ENCODE peak calls at places on chromosomes 3 and 15, in eight cellular contexts. E is CD8-positive, alpha-beta T cell; M is progenitor cell of endocrine pancreas; Y is A549; T is GM12878; G is Calu3; Z is HFFc6; K is uterus. W is an unnamed sample.

GRCh38 chr3:72336821-72337479 is 511.3 kb downstream of the SHQ1 start:
- DNase-seq in Y (no peak), Z (no peak), K (peak), E (no peak), G (peak), M (no peak), T (no peak), W (peak)

GRCh38 chr15:28987337-28987736 is 101.6 kb downstream of the APBA2 start:
- DNase-seq in M (no peak), K (no peak), Z (no peak), T (no peak), E (no peak), G (no peak), Y (no peak), W (no peak)

GRCh38 chr3:112628038-112628437 is 12.9 kb downstream of the CCDC80 start:
- DNase-seq in E (no peak), Z (no peak), G (no peak), K (no peak), T (no peak), Y (no peak), M (no peak), W (no peak)

GRCh38 chr15:82663186-82663600 is 16.0 kb upstream of the CPEB1 start:
- DNase-seq in Z (no peak), E (peak), G (peak), T (no peak), M (peak), Y (peak), K (no peak), W (peak)

GRCh38 chr15:85457392-85457968 is 77.1 kb downstream of the AKAP13 start:
- DNase-seq in M (no peak), Z (no peak), Y (peak), K (no peak), T (peak), E (no peak), G (no peak), W (peak)

GRCh38 chr15:64137226-64137833 is 14.2 kb upstream of the SNX22 start:
- DNase-seq in K (no peak), Y (no peak), M (no peak), E (no peak), Z (no peak), G (no peak), T (no peak), W (no peak)

GRCh38 chr3:86960551-86960950 is 30.4 kb downstream of the VGLL3 start:
- DNase-seq in G (no peak), K (no peak), T (no peak), Y (no peak), Z (peak), M (no peak), E (no peak), W (no peak)

GRCh38 chr3:66642484-66642883 is 141.7 kb upstream of the LRIG1 start:
- DNase-seq in Y (no peak), Z (no peak), K (no peak), M (no peak), T (no peak), E (no peak), G (no peak), W (no peak)

GRCh38 chr15:26179906-26180305 is 316.8 kb upstream of the ATP10A start:
- DNase-seq in E (no peak), T (no peak), G (no peak), Z (peak), Y (peak), M (no peak), K (no peak), W (peak)

GRCh38 chr15:47514251-47514652 is 203.1 kb upstream of the SEMA6D start:
- DNase-seq in M (no peak), E (no peak), K (no peak), Y (no peak), Z (peak), T (no peak), G (no peak), W (peak)

GRCh38 chr3:37054370-37054769 is 61.1 kb downstream of the MLH1 start:
- DNase-seq in K (no peak), Z (peak), E (no peak), G (no peak), M (no peak), T (peak), Y (peak), W (no peak)

GRCh38 chr3:106198828-106199194 is 330.0 kb upstream of the CBLB start:
- DNase-seq in K (no peak), E (no peak), G (no peak), Y (no peak), T (no peak), Z (no peak), M (no peak), W (no peak)

GRCh38 chr3:129461022-129461421 is 21.0 kb downstream of the IFT122 start:
- DNase-seq in T (no peak), G (no peak), M (no peak), Z (peak), E (no peak), K (no peak), Y (no peak), W (peak)

GRCh38 chr3:45639044-45639392 is 44.5 kb downstream of the LIMD1 start:
- DNase-seq in K (no peak), Y (peak), T (no peak), Z (no peak), M (no peak), G (no peak), E (no peak), W (no peak)

GRCh38 chr3:31193429-31193828 is 299.0 kb upstream of the GADL1 start:
- DNase-seq in T (no peak), Z (no peak), K (no peak), M (no peak), G (no peak), Y (no peak), E (no peak), W (no peak)

GRCh38 chr3:168540726-168541125 is 445.0 kb upstream of the GOLIM4 start:
- DNase-seq in G (no peak), T (no peak), Y (no peak), M (no peak), K (no peak), E (no peak), Z (no peak), W (no peak)

GRCh38 chr3:76307556-76307955 is 522.2 kb upstream of the ZNF717 start:
- DNase-seq in G (no peak), Y (no peak), E (no peak), M (no peak), K (no peak), Z (no peak), T (no peak), W (no peak)

GRCh38 chr3:148992027-148992634 is 791 bp downstream of the GYG1 start:
- DNase-seq in M (peak), T (no peak), E (peak), G (peak), Y (peak), Z (peak), K (peak), W (peak)

GRCh38 chr3:71585891-71586809 is 2.6 kb upstream of the FOXP1 start:
- DNase-seq in M (no peak), K (no peak), Z (peak), G (peak), Y (peak), E (no peak), T (no peak), W (peak)

GRCh38 chr3:180018588-180018987 is 18.1 kb downstream of the PEX5L start:
- DNase-seq in E (no peak), G (no peak), M (no peak), T (no peak), K (no peak), Z (no peak), Y (peak), W (no peak)
- TF ChIP-seq CTCF in E (no peak), G (no peak), M (no peak), T (peak), K (no peak), Z (no peak), Y (no peak), W (peak)

DNA sequence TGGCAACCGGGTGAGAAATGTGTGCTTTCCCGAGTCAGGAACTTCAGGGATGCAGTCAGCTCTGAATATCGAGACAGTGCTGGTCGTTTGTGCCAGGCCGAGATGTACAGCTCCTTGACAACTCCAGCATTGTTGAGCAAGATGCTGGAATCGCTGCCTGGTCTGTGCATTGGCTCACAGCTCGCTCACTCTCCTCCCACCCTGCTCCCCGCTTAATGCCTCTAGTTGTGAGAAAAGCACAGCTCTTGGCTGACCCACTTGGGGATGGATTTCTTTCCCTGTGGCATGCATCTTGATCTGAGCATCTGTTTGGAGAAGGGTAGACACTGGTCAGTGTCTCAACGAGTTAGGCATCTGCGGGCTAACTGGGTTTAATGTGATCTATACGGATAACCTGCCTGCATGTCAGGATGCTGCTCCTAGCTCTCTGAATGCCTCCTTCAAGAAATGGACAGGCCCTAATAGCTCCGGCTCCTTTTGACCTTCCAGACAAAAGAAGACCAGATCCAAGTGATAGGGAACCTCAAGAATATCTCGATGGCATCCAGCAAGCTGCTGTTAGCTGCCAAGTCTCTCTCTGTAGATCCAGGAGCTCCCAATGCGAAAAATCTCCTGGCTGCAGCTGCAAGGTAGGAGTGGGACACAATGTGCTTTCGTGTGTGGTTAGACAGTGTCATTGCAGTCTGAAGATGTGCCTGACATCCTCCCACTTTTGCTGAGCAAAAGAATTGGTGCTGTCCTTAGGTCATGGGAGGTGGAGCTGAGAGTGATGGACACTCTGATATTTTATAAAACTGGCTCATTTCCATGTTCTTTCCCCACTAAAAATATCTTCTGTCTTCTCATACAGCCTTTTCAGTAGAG is 302.2 kb upstream of the TPM1 start:
- DNase-seq in K (peak), T (no peak), Z (peak), E (no peak), G (no peak), Y (peak), M (no peak), W (no peak)
- TF ChIP-seq CTCF in K (no peak), T (no peak), Z (peak), E (no peak), G (no peak), Y (no peak), M (no peak), W (no peak)

DNA sequence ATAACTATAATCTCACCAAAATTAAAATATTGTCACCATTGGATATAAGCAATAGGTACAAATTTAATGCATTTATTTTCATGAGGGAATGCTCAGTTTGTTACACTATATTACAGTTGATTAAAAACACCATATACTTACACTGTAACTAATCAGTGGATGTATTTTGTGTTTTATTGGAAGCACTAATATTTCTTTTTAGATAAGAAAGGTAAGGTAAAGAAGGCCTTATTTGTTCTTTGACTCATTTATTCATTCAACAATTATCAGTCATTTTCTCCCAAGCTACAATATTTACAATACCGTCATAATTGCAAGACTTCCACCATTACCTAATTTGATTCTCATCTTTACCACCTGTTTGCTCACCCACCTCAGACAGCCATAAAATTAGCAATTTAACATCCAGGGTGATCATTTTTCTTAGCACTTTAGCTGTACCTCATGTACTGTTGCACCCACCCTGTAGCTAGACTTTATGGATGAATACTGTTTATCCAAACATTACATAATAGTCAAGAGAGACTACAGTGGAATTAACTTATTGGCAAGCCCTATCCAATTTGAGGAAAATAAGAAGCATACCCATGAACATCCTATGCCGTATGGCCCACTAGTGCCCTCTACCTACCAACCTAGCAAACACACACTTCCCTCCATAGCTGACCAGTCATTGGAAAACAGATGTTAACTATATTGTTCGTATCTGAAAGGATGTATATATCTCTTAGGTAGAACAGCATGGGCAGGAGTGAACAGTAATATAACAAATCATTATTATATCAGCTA is 229.6 kb downstream of the BBX start:
- DNase-seq in Z (peak), K (no peak), T (no peak), Y (peak), G (peak), E (no peak), M (no peak), W (peak)
- TF ChIP-seq CTCF in Z (peak), K (peak), T (peak), Y (peak), G (no peak), E (no peak), M (peak), W (peak)

GRCh38 chr15:100650685-100651084 is 48.3 kb downstream of the ASB7 start:
- DNase-seq in Y (peak), K (no peak), T (no peak), M (no peak), E (no peak), Z (no peak), G (peak), W (no peak)

GRCh38 chr15:100653608-100654007 is 51.2 kb downstream of the ASB7 start:
- DNase-seq in E (no peak), Y (no peak), K (no peak), M (no peak), G (no peak), Z (no peak), T (no peak), W (no peak)

GRCh38 chr15:100651253-100651652 is 48.9 kb downstream of the ASB7 start:
- DNase-seq in M (no peak), Y (peak), E (no peak), Z (peak), G (no peak), T (no peak), K (no peak), W (no peak)
- TF ChIP-seq CTCF in M (no peak), Y (no peak), E (no peak), Z (no peak), G (no peak), T (no peak), K (no peak), W (no peak)

DNA sequence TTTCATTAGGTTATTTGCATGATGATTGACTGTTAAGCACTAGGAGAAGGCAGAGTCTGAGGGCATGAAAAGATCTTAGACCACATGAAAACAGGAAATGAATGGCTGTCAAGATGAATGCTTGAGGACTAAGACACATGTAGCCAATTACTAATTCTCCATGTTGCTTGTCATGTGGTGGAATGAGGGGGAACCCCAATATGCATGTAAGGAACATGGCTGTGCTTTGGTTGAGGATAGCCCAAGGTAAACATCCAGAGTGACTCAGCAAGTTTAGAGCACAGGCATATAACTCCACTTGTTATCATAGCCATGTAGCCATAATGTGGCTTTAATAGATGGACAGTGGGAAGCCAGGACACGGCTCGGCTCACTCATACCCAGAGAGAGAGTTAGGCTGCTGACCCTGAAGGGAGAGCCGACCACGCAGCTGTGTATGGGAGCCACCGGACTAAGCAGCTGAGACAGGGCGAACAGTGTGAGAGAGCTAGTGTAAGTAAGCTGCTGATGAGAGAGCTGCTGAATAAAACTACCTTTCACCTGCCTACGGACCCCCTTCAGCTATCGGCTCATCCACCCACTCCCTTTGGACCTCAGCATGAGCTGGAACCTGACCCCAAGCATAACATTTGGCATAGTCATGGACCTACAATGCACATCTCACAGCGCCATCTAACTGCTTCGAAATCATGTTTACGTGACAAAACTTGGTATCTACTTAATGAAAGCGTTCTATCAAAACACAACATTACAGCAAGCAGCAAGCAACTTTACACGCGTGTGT is 37.6 kb downstream of the ANO10 start:
- DNase-seq in Y (no peak), T (no peak), M (no peak), E (no peak), Z (no peak), G (no peak), K (no peak), W (peak)
- TF ChIP-seq CTCF in Y (no peak), T (no peak), M (no peak), E (no peak), Z (no peak), G (no peak), K (no peak), W (no peak)

GRCh38 chr3:25897019-25897418 is 107.1 kb downstream of the OXSM start:
- DNase-seq in K (no peak), T (no peak), M (no peak), Y (peak), G (peak), Z (no peak), E (no peak), W (no peak)
- TF ChIP-seq CTCF in K (no peak), T (peak), M (peak), Y (peak), G (no peak), Z (peak), E (no peak), W (peak)

DNA sequence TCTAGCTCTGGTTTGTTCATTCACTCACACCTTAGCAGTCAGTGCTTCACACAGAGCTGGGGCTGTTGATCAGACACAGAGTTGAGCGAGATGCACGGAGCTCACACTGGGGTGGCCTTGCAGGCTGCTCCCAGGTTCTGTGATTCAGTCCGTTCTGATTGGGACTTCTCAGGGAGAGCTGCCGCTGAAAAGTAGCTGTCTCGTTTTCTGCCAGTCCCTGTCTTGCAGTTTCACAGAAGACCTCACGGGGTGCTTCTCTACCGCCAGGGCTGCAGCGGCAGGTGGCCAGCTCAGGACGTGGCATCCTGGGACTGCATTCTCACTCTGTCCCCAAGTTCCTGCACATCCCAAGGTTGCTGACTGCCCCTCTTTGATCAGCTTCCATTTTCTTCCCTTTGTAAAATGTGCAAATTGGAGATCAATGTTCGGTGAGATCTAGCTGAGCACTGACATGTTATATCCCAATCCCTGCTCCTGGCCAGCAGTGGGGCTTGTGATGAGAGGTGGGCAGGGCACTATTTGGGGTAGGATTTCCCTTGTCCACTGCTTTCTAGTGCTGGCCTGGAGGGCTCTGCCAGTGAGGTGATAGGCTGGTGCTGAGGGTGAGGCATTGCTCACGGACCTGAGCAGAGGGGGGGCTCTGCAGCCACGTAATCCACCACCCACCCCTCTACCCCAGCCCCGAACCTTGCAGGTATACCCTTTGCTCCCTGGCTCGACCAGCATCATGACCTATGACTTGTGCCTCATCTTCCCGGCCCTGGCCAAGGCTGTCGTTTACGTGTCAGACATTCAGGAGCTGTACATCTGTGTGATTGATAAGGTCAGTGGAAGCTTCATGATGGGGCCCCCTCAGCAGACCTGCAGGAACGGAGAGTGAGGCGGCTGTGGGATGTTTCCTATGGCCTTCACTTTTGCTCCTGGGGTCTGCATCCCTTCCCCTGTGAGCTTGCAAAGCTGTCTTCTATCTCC is 5.3 kb upstream of the TXNRD3 start:
- DNase-seq in Y (peak), Z (no peak), K (no peak), T (no peak), E (no peak), M (no peak), G (peak), W (no peak)
- TF ChIP-seq CTCF in Y (no peak), Z (peak), K (no peak), T (no peak), E (no peak), M (peak), G (peak), W (peak)